ENCODE peak calls at places on chromosomes 16 and 17, in nine cellular contexts. T is effector memory CD4-positive, alpha-beta T cell; P is lung; I is fibroblast of lung; R is uterus; E is IMR-90; O is Karpas-422; D is neural progenitor cell; B is heart left ventricle. J is an unnamed sample.
A peak's percentile ranks its signal among the peaks of the same experiment; 100 is the strongest.

GRCh38 chr17:8649157-8650118 is 18.9 kb upstream of the MYH10 start:
- DNase-seq in E (peak; percentile 95), R (peak; percentile 65), P (no peak), D (no peak), I (peak; percentile 99), O (no peak), B (peak; percentile 30), T (no peak), J (no peak)

GRCh38 chr17:40323317-40323716 is 14.3 kb downstream of the RARA start:
- DNase-seq in E (no peak), T (no peak), D (no peak), P (no peak), B (no peak), O (no peak), I (no peak), R (no peak), J (no peak)

GRCh38 chr17:74097461-74098131 is 105.9 kb upstream of the RPL38 start:
- DNase-seq in B (no peak), O (no peak), R (no peak), P (no peak), T (no peak), I (no peak), E (no peak), D (no peak), J (peak; percentile 41)

GRCh38 chr17:63434951-63435571 is 11.0 kb downstream of the CYB561 start:
- DNase-seq in B (peak; percentile 74), E (peak; percentile 25), O (peak; percentile 67), P (peak; percentile 89), R (peak; percentile 50), T (peak; percentile 42), I (peak; percentile 53), D (no peak), J (peak; percentile 83)

GRCh38 chr16:66924527-66925321 is 611 bp downstream of the RRAD start:
- DNase-seq in E (no peak), R (no peak), P (no peak), O (no peak), D (peak; percentile 87), T (peak; percentile 22), I (no peak), B (peak; percentile 57), J (no peak)

GRCh38 chr17:9195346-9195870 is 174.1 kb downstream of the NTN1 start:
- DNase-seq in P (no peak), D (peak; percentile 39), T (no peak), B (no peak), R (no peak), O (no peak), I (no peak), E (no peak), J (no peak)

GRCh38 chr17:18004901-18005305 is 32.2 kb downstream of the DRC3 start:
- DNase-seq in R (no peak), I (no peak), O (no peak), P (no peak), D (peak; percentile 42), T (no peak), E (no peak), B (no peak), J (no peak)

GRCh38 chr16:15494231-15494630 is 59.8 kb downstream of the BMERB1 start:
- DNase-seq in I (peak; percentile 87), B (no peak), D (no peak), T (no peak), P (no peak), O (no peak), R (peak; percentile 5), E (peak; percentile 56), J (no peak)

GRCh38 chr17:56939869-56940484 is 20.9 kb downstream of the COIL start:
- DNase-seq in I (peak; percentile 29), D (peak; percentile 59), O (peak; percentile 93), P (no peak), B (no peak), E (peak; percentile 62), R (no peak), T (no peak), J (no peak)

GRCh38 chr17:37701424-37702020 is 43.3 kb downstream of the HNF1B start:
- DNase-seq in D (peak; percentile 39), P (peak; percentile 61), R (no peak), T (peak; percentile 5), I (no peak), O (peak; percentile 86), E (no peak), B (no peak), J (no peak)

GRCh38 chr16:23499801-23500200 is 10.5 kb downstream of the GGA2 start:
- DNase-seq in O (no peak), D (no peak), R (no peak), E (no peak), P (no peak), I (no peak), B (no peak), T (no peak), J (no peak)

GRCh38 chr16:80804451-80805383 is at the start of gene CDYL2:
- DNase-seq in R (no peak), E (peak; percentile 2), D (peak; percentile 75), B (peak; percentile 44), P (peak; percentile 29), T (peak; percentile 29), I (peak; percentile 36), O (peak; percentile 54), J (no peak)

GRCh38 chr16:22014271-22014873 is 6.5 kb downstream of the MOSMO start:
- DNase-seq in I (no peak), B (no peak), E (no peak), R (no peak), P (no peak), T (no peak), D (no peak), O (peak; percentile 58), J (no peak)

GRCh38 chr16:24769806-24770205 is 40.4 kb downstream of the TNRC6A start:
- DNase-seq in P (no peak), O (no peak), B (no peak), T (no peak), D (no peak), R (no peak), I (peak; percentile 41), E (peak; percentile 73), J (no peak)

GRCh38 chr17:28682655-28683054 is 20.6 kb downstream of the SUPT6H start:
- DNase-seq in E (no peak), T (no peak), O (no peak), B (no peak), D (no peak), R (no peak), P (no peak), I (no peak), J (no peak)
- H3K4me3 ChIP-seq in E (no peak overlapping the region), T (no peak overlapping the region), O (no peak overlapping the region), B (no peak overlapping the region), D (no peak overlapping the region), R (no peak overlapping the region), P (no peak overlapping the region), I (no peak overlapping the region), J (no peak overlapping the region)

DNA sequence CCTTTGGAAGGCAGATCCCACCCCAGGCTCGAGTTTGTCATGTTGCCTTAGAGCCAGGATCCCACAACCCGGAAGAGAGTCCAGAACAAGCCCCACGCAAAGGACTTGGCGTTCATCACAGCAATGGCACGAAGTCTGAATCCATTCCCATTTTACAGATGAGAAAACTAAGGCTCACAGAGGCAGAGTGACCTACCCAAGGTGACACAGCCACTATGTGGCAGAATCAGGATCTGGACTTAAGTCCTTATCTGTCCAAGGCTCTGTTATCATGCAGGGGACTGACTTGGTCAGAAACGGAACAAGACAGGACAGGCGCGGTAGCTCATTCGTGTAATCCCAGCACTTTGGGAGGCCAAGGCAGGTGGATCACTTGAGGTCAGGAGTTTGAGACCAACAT is 86.5 kb downstream of the GSG1L start:
- DNase-seq in I (no peak), D (no peak), P (no peak), O (no peak), E (no peak), B (no peak), T (no peak), R (no peak), J (no peak)
- H3K4me3 ChIP-seq in I (no peak overlapping the region), D (no peak overlapping the region), P (no peak overlapping the region), O (no peak overlapping the region), E (no peak overlapping the region), B (no peak overlapping the region), T (no peak overlapping the region), R (no peak overlapping the region), J (no peak overlapping the region)

DNA sequence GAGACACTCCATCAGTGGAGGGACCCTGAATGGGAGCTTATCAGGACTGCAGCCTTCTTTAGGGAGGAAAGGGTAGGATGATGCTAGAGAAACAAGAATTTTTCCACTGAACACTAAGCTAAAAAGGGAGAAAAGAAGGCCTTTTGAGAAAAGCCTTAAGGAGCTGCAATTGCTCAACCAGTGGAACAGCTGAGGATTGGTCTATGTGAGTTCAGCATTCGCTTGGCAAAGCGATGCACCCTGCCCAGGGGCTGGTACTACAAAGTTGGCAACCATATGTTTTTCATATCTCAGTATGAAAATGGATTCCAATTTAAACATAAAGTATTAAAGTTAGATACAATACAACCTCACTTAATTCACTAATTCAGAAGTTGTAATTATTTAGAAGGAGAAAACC is 117.8 kb upstream of the FAM20A start:
- DNase-seq in P (no peak), T (no peak), D (no peak), E (no peak), B (no peak), R (no peak), I (no peak), O (no peak), J (no peak)
- H3K4me3 ChIP-seq in P (no peak overlapping the region), T (no peak overlapping the region), D (no peak overlapping the region), E (no peak overlapping the region), B (no peak overlapping the region), R (no peak overlapping the region), I (no peak overlapping the region), O (no peak overlapping the region), J (no peak overlapping the region)

DNA sequence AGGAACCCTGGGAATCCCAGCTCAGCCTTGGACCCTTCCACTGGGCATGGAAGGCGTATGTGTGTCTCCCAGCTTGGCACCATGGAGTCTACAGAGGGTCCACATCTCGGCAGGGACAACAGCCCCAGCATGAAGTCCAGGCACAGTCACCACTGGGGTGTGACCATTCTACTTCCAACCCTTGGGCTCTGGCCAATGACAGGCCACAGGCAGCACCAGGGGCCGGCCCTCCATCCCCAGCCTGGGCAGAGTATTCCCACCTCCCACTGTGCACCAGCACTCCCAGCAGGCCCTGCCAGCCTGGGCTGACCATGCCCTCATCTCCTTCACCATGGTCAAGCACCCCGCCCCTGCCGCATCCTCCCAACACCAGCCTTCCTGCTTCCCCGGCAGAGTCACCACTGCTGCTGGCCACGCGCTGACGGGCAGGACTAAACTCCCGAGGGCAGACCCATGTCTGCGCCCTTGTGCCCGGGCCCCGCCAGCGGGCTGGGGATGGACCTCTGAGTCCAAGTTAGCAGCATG is 9.5 kb upstream of the PPP1R27 start:
- DNase-seq in R (no peak), B (no peak), E (no peak), P (no peak), O (no peak), T (no peak), D (no peak), I (no peak), J (no peak)
- H3K4me3 ChIP-seq in R (no peak overlapping the region), B (no peak overlapping the region), E (no peak overlapping the region), P (no peak overlapping the region), O (no peak overlapping the region), T (no peak overlapping the region), D (no peak overlapping the region), I (no peak overlapping the region), J (no peak overlapping the region)

J was measured in dorsolateral prefrontal cortex.